ENCODE peak calls at places on chromosomes 1 and 21, in ten cellular contexts. Q is WTC11, J is GM06990, K is OCI-LY7, W is glutamatergic neuron, X is uterus, V is HepG2, D is tibial artery, S is AG10803, C is nephron progenitor cell. A is an unnamed sample.

GRCh38 chr1:33093004-33093403 is 12.1 kb downstream of the AZIN2 start:
- DNase-seq in Q (peak), J (no peak), K (no peak), W (peak), X (no peak), V (no peak), D (no peak), S (no peak), C (no peak), A (no peak)

GRCh38 chr1:224623743-224624333 is 7.7 kb downstream of the CNIH3 start:
- DNase-seq in Q (no peak), J (no peak), K (peak), W (no peak), X (no peak), V (no peak), D (no peak), S (peak), C (no peak), A (peak)

GRCh38 chr1:222040163-222040900 is 298.4 kb upstream of the DUSP10 start:
- DNase-seq in Q (no peak), J (no peak), K (no peak), W (no peak), X (no peak), V (no peak), D (no peak), S (no peak), C (peak), A (no peak)

GRCh38 chr1:54163051-54163450 is 10.3 kb upstream of the CDCP2 start:
- DNase-seq in Q (no peak), J (no peak), K (no peak), W (no peak), X (no peak), V (no peak), D (no peak), S (no peak), C (no peak), A (no peak)

GRCh38 chr1:15733218-15733725 is 2.8 kb upstream of the SLC25A34 start:
- DNase-seq in Q (no peak), J (no peak), K (no peak), W (no peak), X (no peak), V (no peak), D (no peak), S (no peak), C (no peak), A (no peak)

GRCh38 chr1:31753623-31754349 is 10.4 kb downstream of the ADGRB2 start:
- DNase-seq in Q (no peak), J (no peak), K (no peak), W (no peak), X (no peak), V (no peak), D (peak), S (peak), C (no peak), A (no peak)

GRCh38 chr1:215421772-215422171 is 145.3 kb upstream of the KCTD3 start:
- DNase-seq in Q (no peak), J (no peak), K (no peak), W (no peak), X (no peak), V (no peak), D (no peak), S (peak), C (no peak), A (no peak)

GRCh38 chr1:25568834-25569598 is 25.6 kb downstream of the LDLRAP1 start:
- DNase-seq in Q (no peak), J (no peak), K (no peak), W (peak), X (peak), V (peak), D (peak), S (peak), C (no peak), A (no peak)

GRCh38 chr1:1360511-1361169 is 2.3 kb upstream of the MXRA8 start:
- DNase-seq in Q (peak), J (no peak), K (no peak), W (peak), X (peak), V (peak), D (peak), S (peak), C (peak), A (no peak)

GRCh38 chr1:151443846-151444790 is 15.2 kb downstream of the POGZ start:
- DNase-seq in Q (peak), J (peak), K (peak), W (peak), X (peak), V (peak), D (peak), S (peak), C (peak), A (peak)

GRCh38 chr1:9892563-9893528 is 17.2 kb downstream of the CTNNBIP1 start:
- DNase-seq in Q (no peak), J (no peak), K (no peak), W (no peak), X (no peak), V (no peak), D (peak), S (peak), C (no peak), A (no peak)

GRCh38 chr1:198151688-198152087 is 5.1 kb upstream of the NEK7 start:
- DNase-seq in Q (no peak), J (no peak), K (no peak), W (no peak), X (no peak), V (no peak), D (no peak), S (no peak), C (no peak), A (no peak)

GRCh38 chr1:21623411-21623961 is 45.7 kb downstream of the RAP1GAP start:
- DNase-seq in Q (no peak), J (no peak), K (no peak), W (no peak), X (no peak), V (peak), D (no peak), S (no peak), C (no peak), A (no peak)

GRCh38 chr1:30338765-30339164 is 384.6 kb downstream of the MATN1 start:
- DNase-seq in Q (no peak), J (no peak), K (no peak), W (no peak), X (no peak), V (no peak), D (no peak), S (no peak), C (no peak), A (no peak)

GRCh38 chr1:93967276-93967675 is 58.0 kb upstream of the GCLM start:
- DNase-seq in Q (no peak), J (no peak), K (no peak), W (peak), X (no peak), V (no peak), D (no peak), S (no peak), C (peak), A (no peak)

GRCh38 chr1:109877320-109877771 is 33.3 kb upstream of the CSF1 start:
- DNase-seq in Q (peak), J (no peak), K (no peak), W (no peak), X (peak), V (peak), D (peak), S (peak), C (peak), A (no peak)

GRCh38 chr1:83846138-83846537 is 152.8 kb downstream of the TTLL7 start:
- DNase-seq in Q (no peak), J (no peak), K (no peak), W (no peak), X (no peak), V (no peak), D (no peak), S (no peak), C (no peak), A (no peak)

GRCh38 chr1:40944841-40945430 is 34.6 kb upstream of the CTPS1 start:
- DNase-seq in Q (no peak), J (no peak), K (no peak), W (no peak), X (peak), V (peak), D (no peak), S (no peak), C (no peak), A (no peak)

GRCh38 chr1:7366286-7366954 is 404.7 kb upstream of the VAMP3 start:
- DNase-seq in Q (no peak), J (no peak), K (no peak), W (no peak), X (no peak), V (no peak), D (no peak), S (no peak), C (no peak), A (no peak)

GRCh38 chr1:182768973-182769372 is 20.6 kb upstream of the NPL start:
- DNase-seq in Q (no peak), J (no peak), K (no peak), W (no peak), X (no peak), V (no peak), D (no peak), S (peak), C (no peak), A (no peak)

GRCh38 chr1:184482113-184482512 is 95.3 kb downstream of the C1orf21 start:
- DNase-seq in Q (no peak), J (no peak), K (no peak), W (no peak), X (peak), V (no peak), D (peak), S (peak), C (no peak), A (no peak)

GRCh38 chr1:24443241-24443656 is 27.6 kb downstream of the NIPAL3 start:
- DNase-seq in Q (no peak), J (no peak), K (no peak), W (no peak), X (no peak), V (no peak), D (no peak), S (peak), C (no peak), A (no peak)

GRCh38 chr1:232769718-232770117 is 35.5 kb upstream of the MAP10 start:
- DNase-seq in Q (no peak), J (no peak), K (no peak), W (no peak), X (no peak), V (no peak), D (no peak), S (peak), C (no peak), A (no peak)

GRCh38 chr1:181424786-181425403 is 58.4 kb upstream of the CACNA1E start:
- DNase-seq in Q (peak), J (peak), K (peak), W (peak), X (peak), V (peak), D (peak), S (peak), C (peak), A (peak)

GRCh38 chr21:41957991-41958766 is 4.4 kb upstream of the C2CD2 start:
- DNase-seq in Q (no peak), J (no peak), K (no peak), W (no peak), X (peak), V (peak), D (peak), S (peak), C (no peak), A (no peak)

GRCh38 chr1:240151126-240151735 is 59.5 kb downstream of the FMN2 start:
- DNase-seq in Q (no peak), J (no peak), K (no peak), W (no peak), X (no peak), V (no peak), D (no peak), S (peak), C (no peak), A (no peak)

GRCh38 chr1:205656236-205656635 is 24.1 kb downstream of the SLC45A3 start:
- DNase-seq in Q (no peak), J (no peak), K (no peak), W (no peak), X (no peak), V (no peak), D (no peak), S (peak), C (no peak), A (no peak)

GRCh38 chr1:100721502-100722205 is 2.1 kb downstream of the VCAM1 start:
- DNase-seq in Q (no peak), J (no peak), K (no peak), W (no peak), X (peak), V (no peak), D (peak), S (peak), C (peak), A (no peak)

GRCh38 chr1:29355375-29355774 is 119.1 kb downstream of the PTPRU start:
- DNase-seq in Q (no peak), J (no peak), K (no peak), W (no peak), X (no peak), V (no peak), D (no peak), S (no peak), C (no peak), A (no peak)

GRCh38 chr21:44686843-44687561 is 5.0 kb upstream of the KRTAP12-1 start:
- DNase-seq in Q (no peak), J (no peak), K (no peak), W (no peak), X (no peak), V (no peak), D (no peak), S (no peak), C (no peak), A (no peak)

GRCh38 chr1:239958063-239958462 is 133.6 kb upstream of the FMN2 start:
- DNase-seq in Q (no peak), J (no peak), K (no peak), W (no peak), X (no peak), V (no peak), D (no peak), S (no peak), C (no peak), A (no peak)

GRCh38 chr21:34534522-34534921 is 22.5 kb upstream of the KCNE1 start:
- DNase-seq in Q (no peak), J (no peak), K (no peak), W (no peak), X (no peak), V (peak), D (no peak), S (peak), C (no peak), A (peak)

GRCh38 chr1:230087034-230087721 is 20.1 kb downstream of the GALNT2 start:
- DNase-seq in Q (no peak), J (no peak), K (no peak), W (no peak), X (no peak), V (no peak), D (no peak), S (no peak), C (no peak), A (no peak)

GRCh38 chr1:155529109-155529508 is 33.5 kb downstream of the ASH1L start:
- DNase-seq in Q (no peak), J (no peak), K (peak), W (no peak), X (no peak), V (no peak), D (no peak), S (no peak), C (no peak), A (no peak)

GRCh38 chr21:36859744-36860501 is 106.5 kb downstream of the HLCS start:
- DNase-seq in Q (peak), J (peak), K (peak), W (no peak), X (peak), V (peak), D (peak), S (peak), C (peak), A (peak)

GRCh38 chr1:26302733-26303405 is 3.6 kb downstream of the UBXN11 start:
- DNase-seq in Q (no peak), J (no peak), K (no peak), W (no peak), X (no peak), V (no peak), D (no peak), S (peak), C (no peak), A (no peak)

GRCh38 chr1:3434406-3435110 is 19.9 kb upstream of the ARHGEF16 start:
- DNase-seq in Q (no peak), J (no peak), K (no peak), W (no peak), X (no peak), V (no peak), D (no peak), S (no peak), C (no peak), A (no peak)

DNA sequence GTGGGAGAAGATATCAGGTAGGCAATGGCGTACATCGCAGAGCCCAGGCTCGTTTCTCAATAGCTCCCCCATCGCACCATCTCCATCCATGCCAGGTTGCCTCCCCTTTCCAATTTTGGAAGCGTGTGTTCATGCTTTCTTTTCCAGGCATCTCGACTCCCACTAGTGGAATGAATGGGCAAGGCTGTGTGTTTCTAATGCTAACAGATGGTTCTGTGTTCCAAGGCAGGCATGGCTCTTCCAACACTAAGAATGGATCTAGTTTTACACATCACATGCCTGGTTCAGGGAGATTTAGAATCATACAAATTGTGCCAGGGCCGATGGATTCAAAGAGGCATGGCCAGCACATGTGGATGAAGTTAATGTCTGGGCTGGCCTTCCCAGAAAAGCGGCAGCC is 438.6 kb downstream of the PRDM2 start:
- DNase-seq in Q (no peak), J (no peak), K (no peak), W (no peak), X (no peak), V (no peak), D (peak), S (peak), C (no peak), A (no peak)
- TF ChIP-seq CTCF in Q (no peak), J (no peak), K (no peak), W (no peak), X (no peak), V (no peak), D (peak), S (peak), C (no peak), A (no peak)

DNA sequence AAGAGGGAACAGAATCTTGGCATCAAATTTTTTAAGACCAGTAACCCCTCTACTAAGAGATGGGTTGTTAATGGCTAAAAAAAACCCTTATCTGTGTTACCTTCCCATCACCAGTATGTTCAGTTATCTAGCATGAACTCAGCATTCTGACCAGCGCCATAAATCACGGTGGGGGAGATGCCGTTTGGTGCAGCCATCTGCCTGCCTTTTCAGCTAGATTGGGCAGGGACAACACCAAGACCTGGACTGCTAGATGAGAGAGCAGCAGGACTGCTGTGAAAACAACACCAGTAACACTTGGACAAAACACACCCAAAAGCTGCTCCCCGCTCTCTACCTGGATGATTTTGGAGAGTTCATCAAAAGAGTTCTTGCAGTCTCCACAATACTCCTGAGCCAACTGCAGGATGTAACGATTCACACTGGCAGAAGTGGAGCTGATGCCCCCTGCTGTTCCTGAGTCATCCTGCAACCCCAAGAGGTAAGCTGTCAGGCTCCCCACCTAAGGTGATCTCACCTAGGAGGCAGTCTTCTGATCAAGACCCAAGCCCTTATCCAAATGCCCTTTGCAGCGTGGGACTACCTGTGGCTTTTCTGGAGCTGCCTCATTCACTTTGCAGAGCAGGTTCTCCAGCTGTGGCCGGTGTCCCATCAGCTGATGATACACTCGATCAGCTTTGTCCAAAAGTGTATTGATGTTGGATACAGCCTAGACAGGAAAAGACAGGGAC is 96.5 kb downstream of the UBR4 start:
- DNase-seq in Q (no peak), J (no peak), K (peak), W (peak), X (no peak), V (peak), D (no peak), S (peak), C (peak), A (peak)
- TF ChIP-seq CTCF in Q (no peak), J (peak), K (peak), W (no peak), X (no peak), V (peak), D (peak), S (peak), C (peak), A (no peak)

DNA sequence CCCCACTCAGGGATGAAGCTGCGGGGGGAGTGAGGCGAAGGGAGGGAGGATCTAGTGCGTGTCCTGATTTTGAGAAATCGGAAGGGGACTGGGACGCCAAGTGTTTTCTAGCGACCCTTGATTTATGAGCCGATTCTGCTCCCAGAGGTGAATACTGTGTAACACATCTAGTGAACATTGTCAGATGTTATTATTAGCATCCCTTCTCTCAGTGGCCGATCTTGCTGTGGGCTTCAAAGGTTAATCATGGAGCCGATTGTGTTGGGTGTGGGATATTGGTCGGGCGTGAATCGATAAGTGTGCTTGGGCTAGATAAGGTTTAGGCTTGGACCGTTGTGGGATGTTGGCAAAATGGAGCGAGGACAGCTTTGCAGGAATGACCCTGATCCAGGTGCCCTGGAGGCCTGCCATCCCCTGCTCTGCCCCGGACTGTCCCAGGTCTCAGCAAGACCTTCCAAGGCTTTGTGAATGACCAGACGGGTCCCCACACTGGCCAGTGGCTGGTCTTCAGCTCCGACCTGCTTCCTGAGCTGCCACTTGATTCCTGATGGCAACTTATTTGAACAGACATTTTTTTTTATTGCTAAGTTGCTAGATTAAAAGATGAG is 2.2 kb downstream of the AJAP1 start:
- DNase-seq in Q (no peak), J (no peak), K (no peak), W (no peak), X (no peak), V (no peak), D (no peak), S (no peak), C (no peak), A (no peak)
- TF ChIP-seq CTCF in Q (no peak), J (no peak), K (peak), W (no peak), X (no peak), V (no peak), D (no peak), S (no peak), C (no peak), A (no peak)

GRCh38 chr1:241847796-241848668 is at the start of gene EXO1:
- DNase-seq in Q (peak), J (peak), K (peak), W (peak), X (peak), V (peak), D (peak), S (peak), C (peak), A (peak)
- TF ChIP-seq CTCF in Q (no peak), J (peak), K (peak), W (no peak), X (peak), V (peak), D (peak), S (peak), C (no peak), A (peak)

A was measured in GM20000.